ENCODE peak calls at places on chromosomes 7 and 10, in ten cellular contexts. One of them, this sample, is unnamed.
A peak's percentile ranks its signal among the peaks of the same experiment; 100 is the strongest.

GRCh38 chr10:83184641-83185040 is 954.7 kb upstream of the GHITM start:
- DNase-seq in naive B cell: no peak
- DNase-seq in AG09309: no peak
- DNase-seq in stimulated activated CD4-positive, alpha-beta T cell treated with anti-CD3 and anti-CD28 coated beads, Interleukin-15, amount 100 ng/mL, for 1 hour: no peak
- DNase-seq in occipital lobe: no peak
- DNase-seq in mucosa of gallbladder: no peak
- DNase-seq in right lobe of liver: no peak
- DNase-seq in NCI-H1417 treated with DMSO at 0.1 percent for 48 hours: no peak
- DNase-seq in stimulated activated naive CD8-positive, alpha-beta T cell treated with anti-CD3 and anti-CD28 coated beads, Interleukin-15, amount 100 ng/mL, for 72 hours: no peak
- DNase-seq in testis: no peak
- DNase-seq in this sample: no peak

GRCh38 chr7:95952851-95953250 is 180.5 kb downstream of the DYNC1I1 start:
- DNase-seq in naive B cell: no peak
- DNase-seq in testis: no peak
- DNase-seq in stimulated activated naive CD8-positive, alpha-beta T cell treated with anti-CD3 and anti-CD28 coated beads, Interleukin-15, amount 100 ng/mL, for 72 hours: no peak
- DNase-seq in stimulated activated CD4-positive, alpha-beta T cell treated with anti-CD3 and anti-CD28 coated beads, Interleukin-15, amount 100 ng/mL, for 1 hour: no peak
- DNase-seq in NCI-H1417 treated with DMSO at 0.1 percent for 48 hours: no peak
- DNase-seq in AG09309: no peak
- DNase-seq in right lobe of liver: no peak
- DNase-seq in mucosa of gallbladder: no peak
- DNase-seq in occipital lobe: no peak
- DNase-seq in this sample: no peak

GRCh38 chr10:122939819-122940543 is 14.0 kb downstream of the C10orf88 start:
- DNase-seq in occipital lobe: no peak
- DNase-seq in right lobe of liver: no peak
- DNase-seq in stimulated activated naive CD8-positive, alpha-beta T cell treated with anti-CD3 and anti-CD28 coated beads, Interleukin-15, amount 100 ng/mL, for 72 hours: no peak
- DNase-seq in mucosa of gallbladder: no peak
- DNase-seq in stimulated activated CD4-positive, alpha-beta T cell treated with anti-CD3 and anti-CD28 coated beads, Interleukin-15, amount 100 ng/mL, for 1 hour: no peak
- DNase-seq in NCI-H1417 treated with DMSO at 0.1 percent for 48 hours: no peak
- DNase-seq in AG09309: no peak
- DNase-seq in naive B cell: no peak
- DNase-seq in testis: no peak
- DNase-seq in this sample: no peak

GRCh38 chr7:3592438-3593134 is 291.5 kb downstream of the SDK1 start:
- DNase-seq in occipital lobe: no peak
- DNase-seq in right lobe of liver: no peak
- DNase-seq in naive B cell: no peak
- DNase-seq in testis: no peak
- DNase-seq in mucosa of gallbladder: no peak
- DNase-seq in NCI-H1417 treated with DMSO at 0.1 percent for 48 hours: peak; percentile 75
- DNase-seq in AG09309: no peak
- DNase-seq in stimulated activated CD4-positive, alpha-beta T cell treated with anti-CD3 and anti-CD28 coated beads, Interleukin-15, amount 100 ng/mL, for 1 hour: no peak
- DNase-seq in stimulated activated naive CD8-positive, alpha-beta T cell treated with anti-CD3 and anti-CD28 coated beads, Interleukin-15, amount 100 ng/mL, for 72 hours: no peak
- DNase-seq in this sample: no peak

GRCh38 chr7:78284945-78285344 is 486.4 kb downstream of the PHTF2 start:
- DNase-seq in occipital lobe: no peak
- DNase-seq in right lobe of liver: no peak
- DNase-seq in stimulated activated CD4-positive, alpha-beta T cell treated with anti-CD3 and anti-CD28 coated beads, Interleukin-15, amount 100 ng/mL, for 1 hour: no peak
- DNase-seq in stimulated activated naive CD8-positive, alpha-beta T cell treated with anti-CD3 and anti-CD28 coated beads, Interleukin-15, amount 100 ng/mL, for 72 hours: no peak
- DNase-seq in mucosa of gallbladder: no peak
- DNase-seq in testis: no peak
- DNase-seq in AG09309: no peak
- DNase-seq in naive B cell: no peak
- DNase-seq in NCI-H1417 treated with DMSO at 0.1 percent for 48 hours: no peak
- DNase-seq in this sample: no peak

GRCh38 chr10:79255007-79255507 is 92.2 kb upstream of the PPIF start:
- DNase-seq in naive B cell: no peak
- DNase-seq in occipital lobe: no peak
- DNase-seq in mucosa of gallbladder: no peak
- DNase-seq in NCI-H1417 treated with DMSO at 0.1 percent for 48 hours: no peak
- DNase-seq in stimulated activated naive CD8-positive, alpha-beta T cell treated with anti-CD3 and anti-CD28 coated beads, Interleukin-15, amount 100 ng/mL, for 72 hours: no peak
- DNase-seq in AG09309: no peak
- DNase-seq in testis: no peak
- DNase-seq in stimulated activated CD4-positive, alpha-beta T cell treated with anti-CD3 and anti-CD28 coated beads, Interleukin-15, amount 100 ng/mL, for 1 hour: no peak
- DNase-seq in right lobe of liver: no peak
- DNase-seq in this sample: no peak

GRCh38 chr10:100939763-100940344 is 27.1 kb downstream of the SLF2 start:
- DNase-seq in stimulated activated CD4-positive, alpha-beta T cell treated with anti-CD3 and anti-CD28 coated beads, Interleukin-15, amount 100 ng/mL, for 1 hour: no peak
- DNase-seq in stimulated activated naive CD8-positive, alpha-beta T cell treated with anti-CD3 and anti-CD28 coated beads, Interleukin-15, amount 100 ng/mL, for 72 hours: no peak
- DNase-seq in occipital lobe: no peak
- DNase-seq in naive B cell: no peak
- DNase-seq in AG09309: no peak
- DNase-seq in NCI-H1417 treated with DMSO at 0.1 percent for 48 hours: no peak
- DNase-seq in mucosa of gallbladder: no peak
- DNase-seq in testis: no peak
- DNase-seq in right lobe of liver: no peak
- DNase-seq in this sample: no peak

GRCh38 chr7:127907638-127908040 is 123.6 kb downstream of the LRRC4 start:
- DNase-seq in naive B cell: no peak
- DNase-seq in testis: no peak
- DNase-seq in NCI-H1417 treated with DMSO at 0.1 percent for 48 hours: no peak
- DNase-seq in right lobe of liver: no peak
- DNase-seq in occipital lobe: no peak
- DNase-seq in stimulated activated CD4-positive, alpha-beta T cell treated with anti-CD3 and anti-CD28 coated beads, Interleukin-15, amount 100 ng/mL, for 1 hour: no peak
- DNase-seq in mucosa of gallbladder: no peak
- DNase-seq in AG09309: no peak
- DNase-seq in stimulated activated naive CD8-positive, alpha-beta T cell treated with anti-CD3 and anti-CD28 coated beads, Interleukin-15, amount 100 ng/mL, for 72 hours: no peak
- DNase-seq in this sample: no peak

GRCh38 chr10:70893227-70894006 is 5.1 kb upstream of the PCBD1 start:
- DNase-seq in naive B cell: no peak
- DNase-seq in testis: no peak
- DNase-seq in AG09309: no peak
- DNase-seq in mucosa of gallbladder: no peak
- DNase-seq in stimulated activated naive CD8-positive, alpha-beta T cell treated with anti-CD3 and anti-CD28 coated beads, Interleukin-15, amount 100 ng/mL, for 72 hours: no peak
- DNase-seq in stimulated activated CD4-positive, alpha-beta T cell treated with anti-CD3 and anti-CD28 coated beads, Interleukin-15, amount 100 ng/mL, for 1 hour: no peak
- DNase-seq in right lobe of liver: no peak
- DNase-seq in occipital lobe: no peak
- DNase-seq in NCI-H1417 treated with DMSO at 0.1 percent for 48 hours: no peak
- DNase-seq in this sample: no peak

GRCh38 chr10:44949127-44949802 is 10.3 kb upstream of the RASSF4 start:
- DNase-seq in NCI-H1417 treated with DMSO at 0.1 percent for 48 hours: no peak
- DNase-seq in mucosa of gallbladder: no peak
- DNase-seq in testis: no peak
- DNase-seq in naive B cell: no peak
- DNase-seq in stimulated activated naive CD8-positive, alpha-beta T cell treated with anti-CD3 and anti-CD28 coated beads, Interleukin-15, amount 100 ng/mL, for 72 hours: no peak
- DNase-seq in occipital lobe: no peak
- DNase-seq in AG09309: no peak
- DNase-seq in right lobe of liver: no peak
- DNase-seq in stimulated activated CD4-positive, alpha-beta T cell treated with anti-CD3 and anti-CD28 coated beads, Interleukin-15, amount 100 ng/mL, for 1 hour: no peak
- DNase-seq in this sample: no peak

GRCh38 chr7:116777613-116778380 is 84.6 kb upstream of the CAPZA2 start:
- DNase-seq in right lobe of liver: no peak
- DNase-seq in occipital lobe: no peak
- DNase-seq in AG09309: peak; percentile 50
- DNase-seq in testis: no peak
- DNase-seq in NCI-H1417 treated with DMSO at 0.1 percent for 48 hours: no peak
- DNase-seq in stimulated activated CD4-positive, alpha-beta T cell treated with anti-CD3 and anti-CD28 coated beads, Interleukin-15, amount 100 ng/mL, for 1 hour: no peak
- DNase-seq in naive B cell: no peak
- DNase-seq in mucosa of gallbladder: no peak
- DNase-seq in stimulated activated naive CD8-positive, alpha-beta T cell treated with anti-CD3 and anti-CD28 coated beads, Interleukin-15, amount 100 ng/mL, for 72 hours: no peak
- DNase-seq in this sample: no peak

GRCh38 chr7:29350351-29350750 is 155.8 kb downstream of the CHN2 start:
- DNase-seq in AG09309: no peak
- DNase-seq in occipital lobe: no peak
- DNase-seq in testis: no peak
- DNase-seq in stimulated activated CD4-positive, alpha-beta T cell treated with anti-CD3 and anti-CD28 coated beads, Interleukin-15, amount 100 ng/mL, for 1 hour: no peak
- DNase-seq in right lobe of liver: no peak
- DNase-seq in mucosa of gallbladder: no peak
- DNase-seq in NCI-H1417 treated with DMSO at 0.1 percent for 48 hours: peak; percentile 85
- DNase-seq in naive B cell: no peak
- DNase-seq in stimulated activated naive CD8-positive, alpha-beta T cell treated with anti-CD3 and anti-CD28 coated beads, Interleukin-15, amount 100 ng/mL, for 72 hours: no peak
- DNase-seq in this sample: no peak

GRCh38 chr10:6047847-6048246 is 14.3 kb downstream of the IL2RA start:
- DNase-seq in naive B cell: no peak
- DNase-seq in stimulated activated CD4-positive, alpha-beta T cell treated with anti-CD3 and anti-CD28 coated beads, Interleukin-15, amount 100 ng/mL, for 1 hour: no peak
- DNase-seq in stimulated activated naive CD8-positive, alpha-beta T cell treated with anti-CD3 and anti-CD28 coated beads, Interleukin-15, amount 100 ng/mL, for 72 hours: peak; percentile 10
- DNase-seq in AG09309: no peak
- DNase-seq in occipital lobe: no peak
- DNase-seq in testis: no peak
- DNase-seq in mucosa of gallbladder: no peak
- DNase-seq in right lobe of liver: no peak
- DNase-seq in NCI-H1417 treated with DMSO at 0.1 percent for 48 hours: no peak
- DNase-seq in this sample: no peak

GRCh38 chr10:116748041-116748440 is 5.7 kb upstream of the HSPA12A start:
- DNase-seq in stimulated activated naive CD8-positive, alpha-beta T cell treated with anti-CD3 and anti-CD28 coated beads, Interleukin-15, amount 100 ng/mL, for 72 hours: no peak
- DNase-seq in naive B cell: no peak
- DNase-seq in AG09309: no peak
- DNase-seq in right lobe of liver: no peak
- DNase-seq in testis: no peak
- DNase-seq in stimulated activated CD4-positive, alpha-beta T cell treated with anti-CD3 and anti-CD28 coated beads, Interleukin-15, amount 100 ng/mL, for 1 hour: no peak
- DNase-seq in mucosa of gallbladder: peak; percentile 34
- DNase-seq in NCI-H1417 treated with DMSO at 0.1 percent for 48 hours: no peak
- DNase-seq in occipital lobe: no peak
- DNase-seq in this sample: no peak

GRCh38 chr10:91627344-91628102 is 5.3 kb downstream of the PPP1R3C start:
- DNase-seq in occipital lobe: no peak
- DNase-seq in right lobe of liver: no peak
- DNase-seq in naive B cell: no peak
- DNase-seq in AG09309: no peak
- DNase-seq in testis: no peak
- DNase-seq in stimulated activated naive CD8-positive, alpha-beta T cell treated with anti-CD3 and anti-CD28 coated beads, Interleukin-15, amount 100 ng/mL, for 72 hours: no peak
- DNase-seq in NCI-H1417 treated with DMSO at 0.1 percent for 48 hours: no peak
- DNase-seq in mucosa of gallbladder: no peak
- DNase-seq in stimulated activated CD4-positive, alpha-beta T cell treated with anti-CD3 and anti-CD28 coated beads, Interleukin-15, amount 100 ng/mL, for 1 hour: no peak
- DNase-seq in this sample: no peak

GRCh38 chr7:117219485-117219884 is 103.4 kb downstream of the WNT2 start:
- DNase-seq in right lobe of liver: no peak
- DNase-seq in NCI-H1417 treated with DMSO at 0.1 percent for 48 hours: no peak
- DNase-seq in stimulated activated naive CD8-positive, alpha-beta T cell treated with anti-CD3 and anti-CD28 coated beads, Interleukin-15, amount 100 ng/mL, for 72 hours: no peak
- DNase-seq in AG09309: no peak
- DNase-seq in naive B cell: no peak
- DNase-seq in testis: no peak
- DNase-seq in stimulated activated CD4-positive, alpha-beta T cell treated with anti-CD3 and anti-CD28 coated beads, Interleukin-15, amount 100 ng/mL, for 1 hour: no peak
- DNase-seq in occipital lobe: no peak
- DNase-seq in mucosa of gallbladder: no peak
- DNase-seq in this sample: no peak

GRCh38 chr7:66140924-66141323 is 26.3 kb downstream of the CRCP start:
- DNase-seq in occipital lobe: peak; percentile 19
- DNase-seq in AG09309: peak; percentile 49
- DNase-seq in NCI-H1417 treated with DMSO at 0.1 percent for 48 hours: no peak
- DNase-seq in stimulated activated CD4-positive, alpha-beta T cell treated with anti-CD3 and anti-CD28 coated beads, Interleukin-15, amount 100 ng/mL, for 1 hour: no peak
- DNase-seq in right lobe of liver: peak; percentile 81
- DNase-seq in naive B cell: no peak
- DNase-seq in stimulated activated naive CD8-positive, alpha-beta T cell treated with anti-CD3 and anti-CD28 coated beads, Interleukin-15, amount 100 ng/mL, for 72 hours: no peak
- DNase-seq in mucosa of gallbladder: peak; percentile 52
- DNase-seq in testis: peak; percentile 86
- DNase-seq in this sample: no peak

GRCh38 chr10:46560381-46560780 is 3.9 kb upstream of the GPRIN2 start:
- DNase-seq in AG09309: no peak
- DNase-seq in NCI-H1417 treated with DMSO at 0.1 percent for 48 hours: no peak
- DNase-seq in occipital lobe: no peak
- DNase-seq in right lobe of liver: no peak
- DNase-seq in naive B cell: no peak
- DNase-seq in testis: peak; percentile 12
- DNase-seq in mucosa of gallbladder: peak; percentile 13
- DNase-seq in stimulated activated naive CD8-positive, alpha-beta T cell treated with anti-CD3 and anti-CD28 coated beads, Interleukin-15, amount 100 ng/mL, for 72 hours: no peak
- DNase-seq in stimulated activated CD4-positive, alpha-beta T cell treated with anti-CD3 and anti-CD28 coated beads, Interleukin-15, amount 100 ng/mL, for 1 hour: no peak
- DNase-seq in this sample: no peak

GRCh38 chr10:101850747-101851146 is 7.1 kb upstream of the KCNIP2 start:
- DNase-seq in mucosa of gallbladder: no peak
- DNase-seq in stimulated activated naive CD8-positive, alpha-beta T cell treated with anti-CD3 and anti-CD28 coated beads, Interleukin-15, amount 100 ng/mL, for 72 hours: no peak
- DNase-seq in occipital lobe: no peak
- DNase-seq in AG09309: no peak
- DNase-seq in stimulated activated CD4-positive, alpha-beta T cell treated with anti-CD3 and anti-CD28 coated beads, Interleukin-15, amount 100 ng/mL, for 1 hour: no peak
- DNase-seq in testis: no peak
- DNase-seq in naive B cell: no peak
- DNase-seq in right lobe of liver: no peak
- DNase-seq in NCI-H1417 treated with DMSO at 0.1 percent for 48 hours: no peak
- DNase-seq in this sample: no peak

GRCh38 chr7:32030904-32031692 is 39.1 kb downstream of the PDE1C start:
- DNase-seq in occipital lobe: no peak
- DNase-seq in stimulated activated naive CD8-positive, alpha-beta T cell treated with anti-CD3 and anti-CD28 coated beads, Interleukin-15, amount 100 ng/mL, for 72 hours: no peak
- DNase-seq in stimulated activated CD4-positive, alpha-beta T cell treated with anti-CD3 and anti-CD28 coated beads, Interleukin-15, amount 100 ng/mL, for 1 hour: no peak
- DNase-seq in testis: no peak
- DNase-seq in right lobe of liver: no peak
- DNase-seq in AG09309: no peak
- DNase-seq in NCI-H1417 treated with DMSO at 0.1 percent for 48 hours: no peak
- DNase-seq in naive B cell: no peak
- DNase-seq in mucosa of gallbladder: no peak
- DNase-seq in this sample: no peak

GRCh38 chr7:92306153-92306552 is 60.4 kb downstream of the ANKIB1 start:
- DNase-seq in AG09309: no peak
- DNase-seq in right lobe of liver: no peak
- DNase-seq in stimulated activated CD4-positive, alpha-beta T cell treated with anti-CD3 and anti-CD28 coated beads, Interleukin-15, amount 100 ng/mL, for 1 hour: no peak
- DNase-seq in stimulated activated naive CD8-positive, alpha-beta T cell treated with anti-CD3 and anti-CD28 coated beads, Interleukin-15, amount 100 ng/mL, for 72 hours: no peak
- DNase-seq in mucosa of gallbladder: no peak
- DNase-seq in naive B cell: no peak
- DNase-seq in occipital lobe: no peak
- DNase-seq in NCI-H1417 treated with DMSO at 0.1 percent for 48 hours: no peak
- DNase-seq in testis: no peak
- DNase-seq in this sample: no peak

GRCh38 chr10:5892007-5892406 is 2.0 kb downstream of the FBH1 start:
- DNase-seq in naive B cell: no peak
- DNase-seq in stimulated activated CD4-positive, alpha-beta T cell treated with anti-CD3 and anti-CD28 coated beads, Interleukin-15, amount 100 ng/mL, for 1 hour: no peak
- DNase-seq in right lobe of liver: no peak
- DNase-seq in NCI-H1417 treated with DMSO at 0.1 percent for 48 hours: no peak
- DNase-seq in stimulated activated naive CD8-positive, alpha-beta T cell treated with anti-CD3 and anti-CD28 coated beads, Interleukin-15, amount 100 ng/mL, for 72 hours: no peak
- DNase-seq in mucosa of gallbladder: no peak
- DNase-seq in AG09309: peak; percentile 7
- DNase-seq in occipital lobe: no peak
- DNase-seq in testis: no peak
- DNase-seq in this sample: no peak

GRCh38 chr7:107327986-107328569 is 141.8 kb upstream of the GPR22 start:
- DNase-seq in naive B cell: no peak
- DNase-seq in stimulated activated naive CD8-positive, alpha-beta T cell treated with anti-CD3 and anti-CD28 coated beads, Interleukin-15, amount 100 ng/mL, for 72 hours: no peak
- DNase-seq in NCI-H1417 treated with DMSO at 0.1 percent for 48 hours: no peak
- DNase-seq in mucosa of gallbladder: no peak
- DNase-seq in stimulated activated CD4-positive, alpha-beta T cell treated with anti-CD3 and anti-CD28 coated beads, Interleukin-15, amount 100 ng/mL, for 1 hour: no peak
- DNase-seq in occipital lobe: no peak
- DNase-seq in right lobe of liver: no peak
- DNase-seq in testis: no peak
- DNase-seq in AG09309: peak; percentile 13
- DNase-seq in this sample: no peak

GRCh38 chr7:27168265-27168947 is 3.1 kb upstream of the HOXA9 start:
- DNase-seq in right lobe of liver: peak; percentile 47
- DNase-seq in naive B cell: no peak
- DNase-seq in NCI-H1417 treated with DMSO at 0.1 percent for 48 hours: no peak
- DNase-seq in testis: no peak
- DNase-seq in stimulated activated naive CD8-positive, alpha-beta T cell treated with anti-CD3 and anti-CD28 coated beads, Interleukin-15, amount 100 ng/mL, for 72 hours: no peak
- DNase-seq in occipital lobe: no peak
- DNase-seq in stimulated activated CD4-positive, alpha-beta T cell treated with anti-CD3 and anti-CD28 coated beads, Interleukin-15, amount 100 ng/mL, for 1 hour: no peak
- DNase-seq in mucosa of gallbladder: no peak
- DNase-seq in AG09309: no peak
- DNase-seq in this sample: no peak

GRCh38 chr7:52325237-52325636 is 710.2 kb upstream of the POM121L12 start:
- DNase-seq in mucosa of gallbladder: no peak
- DNase-seq in occipital lobe: no peak
- DNase-seq in naive B cell: no peak
- DNase-seq in right lobe of liver: no peak
- DNase-seq in stimulated activated naive CD8-positive, alpha-beta T cell treated with anti-CD3 and anti-CD28 coated beads, Interleukin-15, amount 100 ng/mL, for 72 hours: no peak
- DNase-seq in AG09309: no peak
- DNase-seq in stimulated activated CD4-positive, alpha-beta T cell treated with anti-CD3 and anti-CD28 coated beads, Interleukin-15, amount 100 ng/mL, for 1 hour: no peak
- DNase-seq in NCI-H1417 treated with DMSO at 0.1 percent for 48 hours: no peak
- DNase-seq in testis: no peak
- DNase-seq in this sample: no peak

GRCh38 chr7:1101580-1102431 is 13.9 kb downstream of the GPER1 start:
- DNase-seq in occipital lobe: no peak
- DNase-seq in NCI-H1417 treated with DMSO at 0.1 percent for 48 hours: no peak
- DNase-seq in testis: no peak
- DNase-seq in naive B cell: no peak
- DNase-seq in stimulated activated CD4-positive, alpha-beta T cell treated with anti-CD3 and anti-CD28 coated beads, Interleukin-15, amount 100 ng/mL, for 1 hour: no peak
- DNase-seq in AG09309: no peak
- DNase-seq in right lobe of liver: peak; percentile 91
- DNase-seq in stimulated activated naive CD8-positive, alpha-beta T cell treated with anti-CD3 and anti-CD28 coated beads, Interleukin-15, amount 100 ng/mL, for 72 hours: no peak
- DNase-seq in mucosa of gallbladder: no peak
- DNase-seq in this sample: no peak

GRCh38 chr7:44964384-44964830 is 14.4 kb downstream of the MYO1G start:
- DNase-seq in NCI-H1417 treated with DMSO at 0.1 percent for 48 hours: no peak
- DNase-seq in AG09309: no peak
- DNase-seq in occipital lobe: no peak
- DNase-seq in testis: no peak
- DNase-seq in stimulated activated naive CD8-positive, alpha-beta T cell treated with anti-CD3 and anti-CD28 coated beads, Interleukin-15, amount 100 ng/mL, for 72 hours: no peak
- DNase-seq in naive B cell: no peak
- DNase-seq in stimulated activated CD4-positive, alpha-beta T cell treated with anti-CD3 and anti-CD28 coated beads, Interleukin-15, amount 100 ng/mL, for 1 hour: no peak
- DNase-seq in right lobe of liver: no peak
- DNase-seq in mucosa of gallbladder: no peak
- DNase-seq in this sample: no peak

GRCh38 chr7:17507717-17508116 is 209.3 kb downstream of the AHR start:
- DNase-seq in AG09309: no peak
- DNase-seq in naive B cell: no peak
- DNase-seq in stimulated activated CD4-positive, alpha-beta T cell treated with anti-CD3 and anti-CD28 coated beads, Interleukin-15, amount 100 ng/mL, for 1 hour: no peak
- DNase-seq in right lobe of liver: peak; percentile 81
- DNase-seq in stimulated activated naive CD8-positive, alpha-beta T cell treated with anti-CD3 and anti-CD28 coated beads, Interleukin-15, amount 100 ng/mL, for 72 hours: no peak
- DNase-seq in NCI-H1417 treated with DMSO at 0.1 percent for 48 hours: no peak
- DNase-seq in mucosa of gallbladder: no peak
- DNase-seq in testis: no peak
- DNase-seq in occipital lobe: no peak
- DNase-seq in this sample: no peak

This sample was measured in activated T-helper 9 cell treated with anti-CD3 and anti-CD28 coated beads, Interleukin-2, amount 50 U/mL, for 16 hours.